ENCODE peak calls at places on chromosome 13, in six cellular contexts. E, V, M, A, O and C are unnamed samples.

GRCh38 chr13:38783992-38784875 is 97.4 kb downstream of the FREM2 start:
- DNase-seq in E (no peak), V (no peak), M (peak), A (no peak), O (no peak), C (no peak)

GRCh38 chr13:77810430-77810829 is 108.2 kb downstream of the EDNRB start:
- DNase-seq in E (peak), V (no peak), M (peak), A (no peak), O (peak), C (peak)

GRCh38 chr13:35768551-35768950 is 292.1 kb upstream of the MAB21L1 start:
- DNase-seq in E (no peak), V (no peak), M (no peak), A (no peak), O (peak), C (no peak)

GRCh38 chr13:49693191-49693733 is 2.0 kb upstream of the EBPL start:
- DNase-seq in E (no peak), V (no peak), M (no peak), A (no peak), O (peak), C (no peak)

GRCh38 chr13:33251131-33251629 is 34.4 kb downstream of the STARD13 start:
- DNase-seq in E (peak), V (no peak), M (no peak), A (no peak), O (peak), C (peak)

GRCh38 chr13:30464496-30465351 is 1.0 kb downstream of the HMGB1 start:
- DNase-seq in E (peak), V (peak), M (peak), A (peak), O (peak), C (peak)

GRCh38 chr13:113793718-113794085 is 34.7 kb downstream of the TMEM255B start:
- DNase-seq in E (no peak), V (no peak), M (no peak), A (no peak), O (no peak), C (no peak)

GRCh38 chr13:99902657-99903056 is 68.9 kb downstream of the ZIC5 start:
- DNase-seq in E (no peak), V (no peak), M (no peak), A (no peak), O (no peak), C (no peak)

GRCh38 chr13:102970542-102970941 is 95.7 kb downstream of the SLC10A2 start:
- DNase-seq in E (no peak), V (no peak), M (no peak), A (no peak), O (no peak), C (no peak)

GRCh38 chr13:44523176-44524017 is 52.7 kb downstream of the TSC22D1 start:
- DNase-seq in E (no peak), V (no peak), M (no peak), A (no peak), O (peak), C (peak)

GRCh38 chr13:45393941-45394570 is 24.1 kb downstream of the SLC25A30 start:
- DNase-seq in E (peak), V (peak), M (peak), A (no peak), O (peak), C (peak)

GRCh38 chr13:111031531-111031961 is 83.6 kb upstream of the ARHGEF7 start:
- DNase-seq in E (no peak), V (no peak), M (no peak), A (no peak), O (peak), C (peak)

GRCh38 chr13:80336335-80336734 is 4.6 kb downstream of the SPRY2 start:
- DNase-seq in E (no peak), V (no peak), M (no peak), A (no peak), O (peak), C (no peak)

GRCh38 chr13:42377640-42378382 is 105.9 kb downstream of the AKAP11 start:
- DNase-seq in E (peak), V (no peak), M (no peak), A (no peak), O (no peak), C (no peak)

GRCh38 chr13:110298566-110299321 is 8.2 kb downstream of the COL4A1 start:
- DNase-seq in E (peak), V (no peak), M (no peak), A (no peak), O (no peak), C (no peak)

GRCh38 chr13:101018720-101019119 is 344.1 kb upstream of the TMTC4 start:
- DNase-seq in E (no peak), V (no peak), M (no peak), A (no peak), O (peak), C (peak)

GRCh38 chr13:22703601-22704209 is 477.1 kb upstream of the SGCG start:
- DNase-seq in E (no peak), V (no peak), M (no peak), A (no peak), O (no peak), C (peak)

GRCh38 chr13:114027046-114027760 is 53.3 kb upstream of the C13orf46 start:
- DNase-seq in E (no peak), V (no peak), M (no peak), A (no peak), O (no peak), C (no peak)

GRCh38 chr13:49569993-49570689 is 15.2 kb downstream of the RCBTB1 start:
- DNase-seq in E (no peak), V (no peak), M (no peak), A (no peak), O (peak), C (peak)

GRCh38 chr13:25588336-25589060 is 216.7 kb downstream of the ATP8A2 start:
- DNase-seq in E (no peak), V (no peak), M (no peak), A (no peak), O (no peak), C (no peak)

GRCh38 chr13:61664821-61665705 is 249.4 kb upstream of the PCDH20 start:
- DNase-seq in E (no peak), V (no peak), M (peak), A (no peak), O (peak), C (peak)

GRCh38 chr13:110726726-110727125 is 13.2 kb downstream of the ING1 start:
- DNase-seq in E (peak), V (no peak), M (no peak), A (no peak), O (no peak), C (no peak)

GRCh38 chr13:113945857-113946408 is 27.9 kb downstream of the C13orf46 start:
- DNase-seq in E (no peak), V (no peak), M (no peak), A (no peak), O (no peak), C (no peak)

GRCh38 chr13:114339779-114340534 is 25.7 kb downstream of the CHAMP1 start:
- DNase-seq in E (peak), V (no peak), M (peak), A (peak), O (peak), C (peak)

GRCh38 chr13:34349091-34349722 is 531.3 kb downstream of the RFC3 start:
- DNase-seq in E (no peak), V (no peak), M (no peak), A (no peak), O (peak), C (peak)

GRCh38 chr13:112997188-112998135 is 28.4 kb downstream of the MCF2L start:
- DNase-seq in E (peak), V (no peak), M (no peak), A (no peak), O (no peak), C (no peak)

GRCh38 chr13:113022391-113023216 is 53.6 kb downstream of the MCF2L start:
- DNase-seq in E (no peak), V (no peak), M (no peak), A (no peak), O (no peak), C (no peak)

GRCh38 chr13:76903544-76904162 is 17.4 kb upstream of the KCTD12 start:
- DNase-seq in E (peak), V (no peak), M (peak), A (peak), O (peak), C (peak)

GRCh38 chr13:111908981-111909380 is 158.0 kb upstream of the SOX1 start:
- DNase-seq in E (no peak), V (no peak), M (no peak), A (no peak), O (no peak), C (no peak)

GRCh38 chr13:106738279-106738678 is 170.3 kb upstream of the ARGLU1 start:
- DNase-seq in E (no peak), V (no peak), M (no peak), A (no peak), O (no peak), C (no peak)

GRCh38 chr13:39884166-39884565 is 228.7 kb downstream of the COG6 start:
- DNase-seq in E (no peak), V (no peak), M (no peak), A (no peak), O (no peak), C (no peak)

GRCh38 chr13:99973786-99974185 is 2.2 kb upstream of the ZIC5 start:
- DNase-seq in E (no peak), V (no peak), M (no peak), A (no peak), O (no peak), C (no peak)

GRCh38 chr13:40189885-40190655 is 476.4 kb downstream of the FOXO1 start:
- DNase-seq in E (no peak), V (peak), M (no peak), A (no peak), O (no peak), C (no peak)

GRCh38 chr13:99984463-99985242 is 3.1 kb downstream of the ZIC2 start:
- DNase-seq in E (no peak), V (no peak), M (peak), A (no peak), O (no peak), C (no peak)

GRCh38 chr13:33224191-33224590 is 61.4 kb downstream of the STARD13 start:
- DNase-seq in E (no peak), V (no peak), M (no peak), A (no peak), O (no peak), C (no peak)

GRCh38 chr13:50685491-50685890 is 158.0 kb downstream of the DLEU7 start:
- DNase-seq in E (peak), V (peak), M (peak), A (no peak), O (no peak), C (peak)